ENCODE peak calls at places on chromosomes 12 and 14, in nine cellular contexts. R is testis; M is NCI-H1417 treated with DMSO at 0.1 percent for 48 hours; D is stimulated activated CD4-positive, alpha-beta T cell treated with anti-CD3 and anti-CD28 coated beads, Interleukin-4, amount 100 ng/mL, for 48 hours; B is RPMI7951; G is NCI-H2081; A is dorsolateral prefrontal cortex; H is Peyer's patch; C is NCI-H1105. N is an unnamed sample.
A peak's percentile ranks its signal among the peaks of the same experiment; 100 is the strongest.

GRCh38 chr12:47824198-47824597 is 4.5 kb upstream of the HDAC7 start:
- DNase-seq in H (peak; percentile 63), M (no peak), G (no peak), B (no peak), R (no peak), D (no peak), A (no peak), C (no peak), N (no peak)

GRCh38 chr12:57522887-57523705 is 472 bp downstream of the MBD6 start:
- DNase-seq in B (peak; percentile 24), M (peak; percentile 9), D (no peak), G (no peak), C (no peak), A (no peak), H (peak; percentile 54), R (peak; percentile 57), N (peak; percentile 53)

GRCh38 chr12:101745481-101745880 is 6.2 kb upstream of the SYCP3 start:
- DNase-seq in B (no peak), G (no peak), C (no peak), M (no peak), A (no peak), H (no peak), R (no peak), D (no peak), N (no peak)

GRCh38 chr14:50935126-50936090 is 8.9 kb downstream of the PYGL start:
- DNase-seq in D (no peak), C (no peak), M (no peak), R (no peak), H (no peak), B (no peak), G (no peak), A (no peak), N (no peak)

GRCh38 chr12:50732591-50732990 is 31.3 kb upstream of the ATF1 start:
- DNase-seq in C (no peak), H (no peak), D (no peak), M (no peak), G (no peak), R (no peak), A (peak; percentile 30), B (peak; percentile 83), N (no peak)

GRCh38 chr12:65999564-66000280 is 130.8 kb downstream of the LLPH start:
- DNase-seq in R (no peak), B (peak; percentile 87), G (no peak), A (no peak), D (no peak), H (no peak), C (no peak), M (no peak), N (no peak)

GRCh38 chr12:67520611-67521010 is 127.9 kb upstream of the DYRK2 start:
- DNase-seq in H (no peak), M (no peak), C (no peak), A (no peak), R (no peak), G (no peak), B (peak; percentile 61), D (no peak), N (no peak)

GRCh38 chr12:105190530-105190929 is 45.4 kb downstream of the APPL2 start:
- DNase-seq in H (no peak), G (no peak), M (no peak), B (no peak), A (no peak), R (no peak), D (no peak), C (no peak), N (no peak)

GRCh38 chr14:74514471-74514932 is 20.9 kb downstream of the ISCA2 start:
- DNase-seq in M (no peak), D (no peak), A (no peak), G (no peak), B (peak; percentile 91), R (no peak), C (no peak), H (no peak), N (peak; percentile 95)

GRCh38 chr14:89221109-89221508 is 195.9 kb downstream of the FOXN3 start:
- DNase-seq in A (no peak), B (peak; percentile 52), G (peak; percentile 74), R (no peak), H (no peak), D (no peak), M (peak; percentile 10), C (no peak), N (no peak)

GRCh38 chr12:32145096-32145495 is 38.4 kb downstream of the BICD1 start:
- DNase-seq in R (no peak), B (no peak), G (no peak), C (no peak), D (no peak), M (no peak), A (no peak), H (no peak), N (no peak)

GRCh38 chr12:34377243-34378035 is 355.1 kb downstream of the ALG10 start:
- DNase-seq in C (no peak), R (no peak), A (no peak), D (no peak), M (no peak), B (no peak), H (no peak), G (no peak), N (no peak)

GRCh38 chr12:124766745-124767074 is 97.0 kb downstream of the SCARB1 start:
- DNase-seq in A (no peak), M (no peak), D (no peak), H (no peak), C (no peak), B (no peak), R (no peak), G (no peak), N (no peak)

GRCh38 chr14:76867536-76868452 is 41.6 kb downstream of the LRRC74A start:
- DNase-seq in R (no peak), G (no peak), M (no peak), D (peak; percentile 9), H (peak; percentile 48), A (no peak), C (no peak), B (no peak), N (no peak)

GRCh38 chr12:48767047-48767446 is 21.8 kb downstream of the ADCY6 start:
- DNase-seq in B (peak; percentile 36), G (no peak), M (no peak), C (no peak), D (no peak), H (no peak), A (no peak), R (no peak), N (no peak)

GRCh38 chr14:68468437-68469207 is 324.2 kb downstream of the ZFP36L1 start:
- DNase-seq in G (no peak), C (no peak), B (peak; percentile 95), A (no peak), D (peak; percentile 15), M (no peak), R (no peak), H (no peak), N (no peak)

GRCh38 chr12:45831590-45831989 is 102.1 kb downstream of the ARID2 start:
- DNase-seq in A (no peak), G (no peak), R (no peak), C (no peak), B (no peak), M (no peak), H (no peak), D (no peak), N (no peak)

GRCh38 chr14:101980251-101980650 is 15.9 kb downstream of the DYNC1H1 start:
- DNase-seq in C (no peak), B (peak; percentile 12), A (no peak), G (no peak), M (no peak), R (no peak), H (no peak), D (no peak), N (no peak)

GRCh38 chr14:51209457-51209856 is 30.6 kb upstream of the TMX1 start:
- DNase-seq in A (no peak), D (no peak), C (peak; percentile 85), M (no peak), H (no peak), G (peak; percentile 74), B (peak; percentile 13), R (no peak), N (no peak)

GRCh38 chr12:42085596-42085995 is 59.1 kb downstream of the GXYLT1 start:
- DNase-seq in C (no peak), G (no peak), D (no peak), A (no peak), R (no peak), B (no peak), M (no peak), H (no peak), N (no peak)

GRCh38 chr14:101200650-101201516 is 297.4 kb upstream of the RTL1 start:
- DNase-seq in R (no peak), M (no peak), B (no peak), H (no peak), G (no peak), D (no peak), A (no peak), C (no peak), N (no peak)

GRCh38 chr12:114812858-114813761 is 129.1 kb upstream of the TBX3 start:
- DNase-seq in G (no peak), C (peak; percentile 43), D (no peak), A (no peak), B (peak; percentile 59), M (no peak), H (no peak), R (no peak), N (peak; percentile 60)

GRCh38 chr14:48398675-48399282 is 723.4 kb upstream of the MDGA2 start:
- DNase-seq in H (no peak), G (peak; percentile 67), B (peak; percentile 42), A (no peak), M (no peak), C (peak; percentile 31), D (no peak), R (peak; percentile 38), N (no peak)

GRCh38 chr12:1013618-1014489 is 22.8 kb downstream of the ERC1 start:
- DNase-seq in D (no peak), H (no peak), B (peak; percentile 77), A (no peak), G (no peak), M (no peak), C (no peak), R (no peak), N (no peak)

GRCh38 chr12:124616394-124617343 is 49.3 kb upstream of the NCOR2 start:
- DNase-seq in G (no peak), D (no peak), C (no peak), A (no peak), M (no peak), H (no peak), R (no peak), B (no peak), N (no peak)

GRCh38 chr12:2083561-2083960 is 30.8 kb downstream of the CACNA1C start:
- DNase-seq in D (no peak), H (no peak), C (peak; percentile 4), B (no peak), A (no peak), G (peak; percentile 31), R (no peak), M (no peak), N (no peak)

GRCh38 chr14:24162083-24162482 is 1.0 kb downstream of the IRF9 start:
- DNase-seq in C (no peak), H (no peak), G (no peak), B (no peak), A (peak; percentile 30), D (no peak), M (no peak), R (no peak), N (no peak)

GRCh38 chr14:82075566-82075965 is 541.9 kb upstream of the SEL1L start:
- DNase-seq in A (no peak), H (no peak), B (peak; percentile 1), R (peak; percentile 64), D (peak; percentile 2), C (no peak), G (no peak), M (no peak), N (peak; percentile 78)

GRCh38 chr12:114306646-114307045 is 99.3 kb downstream of the TBX5 start:
- DNase-seq in D (no peak), B (peak; percentile 50), G (no peak), C (no peak), H (no peak), A (no peak), R (no peak), M (no peak), N (no peak)

GRCh38 chr12:27919671-27920235 is 52.8 kb downstream of the PTHLH start:
- DNase-seq in R (no peak), M (no peak), H (no peak), B (peak; percentile 57), G (no peak), C (no peak), D (no peak), A (no peak), N (no peak)

N was measured in thyroid gland.